ENCODE peak calls at places on chromosomes 5 and 9, in four cellular contexts. H is cardiac muscle cell, D is DND-41, O is uterus. N is an unnamed sample.
A peak's percentile ranks its signal among the peaks of the same experiment; 100 is the strongest.

GRCh38 chr9:71706172-71706571 is 62.1 kb downstream of the CEMIP2 start:
- DNase-seq in H (no peak), D (no peak), O (no peak), N (no peak)

GRCh38 chr9:99811172-99811571 is 10.5 kb upstream of the NR4A3 start:
- DNase-seq in H (no peak), D (no peak), O (no peak), N (no peak)

GRCh38 chr5:8686707-8687106 is 817.8 kb downstream of the MTRR start:
- DNase-seq in H (peak; percentile 76), D (no peak), O (no peak), N (no peak)

GRCh38 chr5:956941-957729 is 51.5 kb upstream of the NKD2 start:
- DNase-seq in H (peak; percentile 95), D (peak; percentile 71), O (no peak), N (peak; percentile 89)

GRCh38 chr5:173733065-173733824 is 116.8 kb upstream of the BOD1 start:
- DNase-seq in H (no peak), D (peak; percentile 26), O (no peak), N (no peak)

GRCh38 chr9:126489604-126490593 is 123.8 kb upstream of the LMX1B start:
- DNase-seq in H (no peak), D (no peak), O (no peak), N (no peak)

GRCh38 chr5:169328401-169328800 is 27.5 kb upstream of the SLIT3 start:
- DNase-seq in H (no peak), D (no peak), O (no peak), N (no peak)

GRCh38 chr5:168455201-168455600 is 31.1 kb upstream of the RARS1 start:
- DNase-seq in H (no peak), D (no peak), O (no peak), N (no peak)

GRCh38 chr5:64682608-64683007 is 7.7 kb upstream of the SHISAL2B start:
- DNase-seq in H (no peak), D (no peak), O (no peak), N (no peak)

GRCh38 chr5:14685757-14686156 is 21.2 kb downstream of the OTULIN start:
- DNase-seq in H (peak; percentile 70), D (peak; percentile 29), O (no peak), N (peak; percentile 77)

GRCh38 chr5:71482132-71482531 is 26.7 kb downstream of the BDP1 start:
- DNase-seq in H (peak; percentile 64), D (no peak), O (no peak), N (no peak)

GRCh38 chr5:135133698-135134515 is 99.9 kb upstream of the PITX1 start:
- DNase-seq in H (no peak), D (no peak), O (no peak), N (no peak)

GRCh38 chr5:148482697-148483462 is 99.1 kb downstream of the FBXO38 start:
- DNase-seq in H (peak; percentile 74), D (peak; percentile 33), O (peak; percentile 20), N (peak; percentile 71)

GRCh38 chr5:14399054-14399657 is 182.4 kb upstream of the OTULINL start:
- DNase-seq in H (peak; percentile 77), D (no peak), O (no peak), N (peak; percentile 38)

GRCh38 chr9:2320126-2320525 is 301.5 kb upstream of the VLDLR start:
- DNase-seq in H (no peak), D (no peak), O (no peak), N (no peak)

GRCh38 chr9:121673576-121673975 is 22.1 kb downstream of the DAB2IP start:
- DNase-seq in H (no peak), D (no peak), O (no peak), N (no peak)

GRCh38 chr5:10307206-10308148 is at the start of gene CMBL:
- DNase-seq in H (peak; percentile 72), D (no peak), O (peak; percentile 49), N (peak; percentile 39)

GRCh38 chr9:96067551-96068076 is 192.1 kb downstream of the ERCC6L2 start:
- DNase-seq in H (no peak), D (no peak), O (no peak), N (no peak)

GRCh38 chr5:25345240-25345771 is 700.5 kb upstream of the CDH10 start:
- DNase-seq in H (no peak), D (no peak), O (no peak), N (no peak)

GRCh38 chr5:6758201-6758600 is 45.0 kb downstream of the TENT4A start:
- DNase-seq in H (no peak), D (no peak), O (no peak), N (no peak)

DNA sequence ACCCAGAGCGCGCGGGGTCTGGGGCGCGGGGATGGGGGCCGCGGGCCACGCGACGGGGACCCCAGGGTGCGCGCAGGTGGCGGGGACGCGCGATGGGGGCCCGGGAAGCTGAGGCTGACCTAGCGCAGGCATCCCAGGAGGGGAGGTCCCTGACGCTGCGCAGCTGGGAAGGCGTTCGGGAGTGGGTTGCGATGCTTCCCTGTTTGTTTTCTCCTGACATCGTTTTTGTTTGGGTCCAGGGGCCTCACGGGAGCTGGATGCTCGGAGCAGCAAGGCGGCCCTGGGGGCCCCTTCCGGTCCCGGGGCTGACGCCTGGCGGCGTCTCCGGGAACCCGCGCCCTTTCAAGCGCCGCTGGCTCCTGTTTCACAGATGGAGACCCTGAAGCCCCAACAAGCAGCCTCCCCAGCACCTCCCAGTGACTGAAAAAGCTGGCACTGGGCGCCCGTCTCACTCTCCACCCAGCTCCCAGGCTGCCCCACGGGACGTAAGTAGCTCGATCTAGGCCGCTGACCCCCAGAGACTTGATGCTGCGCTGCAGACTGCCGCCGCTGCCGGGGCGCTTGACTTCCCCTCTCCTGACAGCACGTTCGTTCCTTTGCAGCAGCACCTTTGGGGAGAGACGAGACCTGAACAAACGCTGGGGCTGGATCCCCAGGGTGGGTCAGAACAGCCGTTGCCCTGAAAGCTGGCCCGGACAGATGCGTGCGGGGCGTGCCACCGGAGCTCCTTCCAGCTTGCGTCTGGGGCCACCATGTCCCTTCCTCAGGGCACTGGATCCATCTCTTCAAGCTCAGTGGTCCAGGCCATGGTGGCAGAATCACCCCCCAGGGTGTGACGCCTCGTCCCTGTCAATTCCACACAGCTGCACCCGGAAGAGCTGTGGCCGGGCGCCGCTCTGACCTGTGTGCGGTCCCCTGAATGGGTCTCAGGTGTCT is 593 bp downstream of the BRD3OS start:
- DNase-seq in H (peak; percentile 45), D (peak; percentile 64), O (peak; percentile 58), N (peak; percentile 64)
- TF ChIP-seq CTCF in H (peak; percentile 31), D (peak; percentile 39), O (no peak), N (peak; percentile 44)

DNA sequence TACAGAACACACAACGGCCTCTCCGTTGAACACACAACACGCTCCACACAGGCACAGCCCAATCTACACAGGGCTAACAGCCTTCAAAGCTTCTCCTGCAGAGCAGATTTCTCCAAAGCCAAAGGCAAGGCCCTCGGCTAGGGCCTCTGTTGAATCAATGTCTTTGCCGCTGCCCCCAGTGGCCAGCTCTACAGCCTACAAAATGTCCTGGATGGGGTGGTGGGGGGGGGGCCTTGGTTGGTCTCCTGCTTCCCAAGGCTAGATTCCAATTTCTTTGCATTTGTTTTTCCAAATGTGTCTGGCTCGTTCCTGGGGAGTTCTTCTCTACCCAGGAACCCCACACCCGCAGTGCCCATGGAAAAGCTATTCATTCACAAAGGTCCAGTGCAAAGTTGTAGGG is 167.2 kb downstream of the PAX5 start:
- DNase-seq in H (no peak), D (no peak), O (no peak), N (no peak)
- TF ChIP-seq CTCF in H (no peak), D (peak; percentile 7), O (no peak), N (no peak)

GRCh38 chr5:38807570-38808461 is 38.0 kb upstream of the OSMR start:
- DNase-seq in H (peak; percentile 59), D (no peak), O (no peak), N (no peak)

GRCh38 chr5:38808666-38809343 is 37.0 kb upstream of the OSMR start:
- DNase-seq in H (no peak), D (no peak), O (peak; percentile 26), N (no peak)

GRCh38 chr5:38814879-38815278 is 30.9 kb upstream of the OSMR start:
- DNase-seq in H (no peak), D (no peak), O (no peak), N (no peak)

DNA sequence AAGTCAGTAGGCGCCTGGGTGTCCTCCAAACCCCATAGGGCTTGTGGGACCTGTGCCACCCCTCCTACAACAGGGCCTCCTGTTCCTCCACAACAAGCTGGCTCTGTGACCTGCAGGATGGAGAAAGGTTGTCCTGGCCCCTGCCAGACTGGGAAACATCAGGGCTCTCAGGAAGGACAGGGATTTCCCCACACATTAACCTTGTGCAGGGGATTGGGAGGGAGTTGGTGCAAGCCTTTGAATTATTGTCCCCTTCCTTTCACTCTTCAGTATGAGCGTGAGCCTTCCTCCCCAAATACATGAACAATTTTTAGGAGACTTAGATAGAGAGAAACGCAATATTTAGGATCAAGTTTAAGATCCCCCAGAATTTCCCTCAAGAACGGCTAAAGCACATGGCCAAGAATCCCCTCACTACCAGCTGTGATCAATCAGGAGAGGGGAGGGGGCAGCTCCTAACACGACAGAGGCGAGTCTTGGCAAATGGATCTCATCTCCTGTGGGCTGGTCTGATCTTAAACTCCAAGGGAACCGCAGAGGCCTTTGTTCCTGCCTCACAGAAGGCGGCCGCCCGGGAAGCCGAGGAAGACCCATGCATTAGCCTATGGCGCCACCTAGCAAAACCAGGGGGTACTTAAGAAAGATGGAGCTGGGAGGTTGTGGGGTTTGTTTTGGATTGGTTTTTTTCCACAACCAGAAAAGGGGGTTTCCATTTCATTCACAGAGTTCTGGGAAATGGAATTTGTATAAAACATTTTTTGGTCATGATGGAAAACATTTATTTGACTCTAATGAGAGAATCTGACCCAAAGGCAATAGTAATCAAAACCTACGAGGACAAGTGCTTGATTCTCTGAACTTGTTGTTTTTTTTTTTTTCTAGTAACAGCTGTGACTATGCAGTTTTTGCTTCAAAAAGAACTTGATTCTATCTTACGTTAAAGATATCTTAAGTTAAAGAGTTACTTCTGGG is 36.1 kb upstream of the OSMR start:
- DNase-seq in H (peak; percentile 95), D (peak; percentile 73), O (peak; percentile 79), N (peak; percentile 77)
- TF ChIP-seq CTCF in H (peak; percentile 77), D (peak; percentile 89), O (peak; percentile 85), N (peak; percentile 77)

DNA sequence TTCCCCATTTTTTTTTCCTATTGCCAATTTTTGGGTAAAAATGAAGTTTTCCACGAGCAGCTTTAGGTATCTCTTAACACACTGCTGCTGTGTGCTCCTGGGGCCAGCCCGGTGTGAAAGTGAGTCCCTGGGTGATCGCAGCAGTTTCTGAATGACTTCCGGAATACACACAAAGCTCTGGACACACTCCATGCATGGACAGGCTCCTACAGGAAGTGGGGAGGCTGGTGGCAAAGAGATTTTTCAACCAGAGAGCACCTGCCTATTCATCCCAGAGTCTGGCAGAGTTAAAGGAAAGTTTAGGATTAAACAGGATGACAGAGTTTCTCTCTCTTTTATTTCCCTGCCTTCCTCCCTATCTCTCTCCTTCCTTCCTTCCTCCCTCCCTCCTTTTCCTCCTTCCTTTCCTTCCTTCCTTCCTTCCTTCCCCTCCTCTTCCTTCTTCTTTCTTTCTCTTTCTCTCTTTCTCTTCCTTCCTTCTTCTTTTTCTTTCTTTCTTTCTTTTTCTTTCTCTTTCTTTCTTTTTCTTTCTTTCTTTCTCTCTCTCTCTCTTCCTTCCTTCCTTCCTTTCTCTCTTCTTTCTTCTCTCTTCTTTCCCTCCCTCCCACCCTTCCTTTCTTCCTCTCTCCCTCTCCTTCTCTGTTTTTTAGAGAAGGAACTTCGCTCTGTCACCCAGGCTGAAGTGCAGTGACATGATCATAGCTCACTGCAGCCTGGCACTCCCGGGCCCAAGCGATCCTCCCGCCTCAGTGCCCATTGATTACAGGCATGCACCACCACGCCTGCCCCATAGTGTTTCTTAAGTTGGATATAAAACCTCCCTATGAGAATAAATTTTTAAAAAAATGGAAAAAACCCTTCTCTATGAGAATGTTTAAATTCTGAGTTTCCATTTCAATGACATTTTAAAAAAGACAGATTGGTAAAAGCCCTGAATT is 38.7 kb upstream of the UBTD2 start:
- DNase-seq in H (no peak), D (no peak), O (no peak), N (no peak)
- TF ChIP-seq CTCF in H (no peak), D (no peak), O (no peak), N (peak; percentile 13)

N was measured in activated CD8-positive, alpha-beta T cell treated with anti-CD3 and anti-CD28 coated beads for 36 hours.